ENCODE peak calls at places on chromosomes 2 and 18, in five cellular contexts. One of them, this sample, is unnamed.
A peak's percentile ranks its signal among the peaks of the same experiment; 100 is the strongest.

GRCh38 chr2:239927424-239927981 is 97.6 kb downstream of the NDUFA10 start:
- DNase-seq in cardiac muscle cell: peak; percentile 55
- DNase-seq in heart right ventricle: no peak
- DNase-seq in testis: peak; percentile 6
- DNase-seq in ovary: no peak
- DNase-seq in this sample: peak; percentile 4

GRCh38 chr18:49238433-49239042 is 221.9 kb downstream of the DYM start:
- DNase-seq in testis: no peak
- DNase-seq in ovary: no peak
- DNase-seq in heart right ventricle: no peak
- DNase-seq in cardiac muscle cell: peak; percentile 56
- DNase-seq in this sample: peak; percentile 23

GRCh38 chr18:9637036-9637767 is 22.8 kb upstream of the PPP4R1 start:
- DNase-seq in cardiac muscle cell: peak; percentile 70
- DNase-seq in ovary: no peak
- DNase-seq in testis: no peak
- DNase-seq in heart right ventricle: no peak
- DNase-seq in this sample: no peak

GRCh38 chr2:201794261-201794660 is 12.1 kb upstream of the CDK15 start:
- DNase-seq in ovary: no peak
- DNase-seq in testis: no peak
- DNase-seq in cardiac muscle cell: no peak
- DNase-seq in heart right ventricle: no peak
- DNase-seq in this sample: no peak

GRCh38 chr18:40955351-40955750 is 999.7 kb upstream of the PIK3C3 start:
- DNase-seq in heart right ventricle: no peak
- DNase-seq in ovary: no peak
- DNase-seq in testis: no peak
- DNase-seq in cardiac muscle cell: no peak
- DNase-seq in this sample: no peak

GRCh38 chr18:10416020-10416419 is 38.4 kb upstream of the APCDD1 start:
- DNase-seq in heart right ventricle: no peak
- DNase-seq in ovary: no peak
- DNase-seq in testis: no peak
- DNase-seq in cardiac muscle cell: no peak
- DNase-seq in this sample: no peak

GRCh38 chr2:28377201-28377816 is 15.3 kb upstream of the FOSL2 start:
- DNase-seq in testis: no peak
- DNase-seq in ovary: no peak
- DNase-seq in heart right ventricle: no peak
- DNase-seq in cardiac muscle cell: no peak
- DNase-seq in this sample: no peak

GRCh38 chr2:156327835-156328401 is 4.6 kb downstream of the NR4A2 start:
- DNase-seq in ovary: no peak
- DNase-seq in heart right ventricle: no peak
- DNase-seq in cardiac muscle cell: no peak
- DNase-seq in testis: no peak
- DNase-seq in this sample: no peak

GRCh38 chr18:77560334-77560970 is 310.8 kb downstream of the GALR1 start:
- DNase-seq in cardiac muscle cell: peak; percentile 3
- DNase-seq in ovary: no peak
- DNase-seq in testis: no peak
- DNase-seq in heart right ventricle: no peak
- DNase-seq in this sample: no peak

GRCh38 chr2:15949551-15949950 is 9.2 kb downstream of the MYCN start:
- DNase-seq in heart right ventricle: no peak
- DNase-seq in cardiac muscle cell: no peak
- DNase-seq in testis: no peak
- DNase-seq in ovary: no peak
- DNase-seq in this sample: no peak

GRCh38 chr2:128439231-128440086 is 120.8 kb upstream of the HS6ST1 start:
- DNase-seq in cardiac muscle cell: no peak
- DNase-seq in ovary: no peak
- DNase-seq in testis: peak; percentile 15
- DNase-seq in heart right ventricle: no peak
- DNase-seq in this sample: no peak

GRCh38 chr2:217064234-217065103 is 204.6 kb upstream of the TNP1 start:
- DNase-seq in ovary: peak; percentile 59
- DNase-seq in heart right ventricle: no peak
- DNase-seq in cardiac muscle cell: peak; percentile 69
- DNase-seq in testis: peak; percentile 32
- DNase-seq in this sample: no peak

GRCh38 chr2:19359456-19359855 is 1.0 kb upstream of the OSR1 start:
- DNase-seq in cardiac muscle cell: no peak
- DNase-seq in heart right ventricle: no peak
- DNase-seq in testis: no peak
- DNase-seq in ovary: no peak
- DNase-seq in this sample: no peak

GRCh38 chr18:49819768-49820662 is 6.7 kb upstream of the ACAA2 start:
- DNase-seq in cardiac muscle cell: peak; percentile 27
- DNase-seq in testis: no peak
- DNase-seq in ovary: no peak
- DNase-seq in heart right ventricle: no peak
- DNase-seq in this sample: no peak

GRCh38 chr2:19801367-19802087 is 100.3 kb downstream of the TTC32 start:
- DNase-seq in ovary: peak; percentile 50
- DNase-seq in cardiac muscle cell: peak; percentile 96
- DNase-seq in heart right ventricle: peak; percentile 83
- DNase-seq in testis: peak; percentile 26
- DNase-seq in this sample: no peak

GRCh38 chr2:149857344-149857743 is 269.8 kb upstream of the MMADHC start:
- DNase-seq in cardiac muscle cell: peak; percentile 10
- DNase-seq in ovary: no peak
- DNase-seq in testis: no peak
- DNase-seq in heart right ventricle: no peak
- DNase-seq in this sample: no peak

GRCh38 chr18:59484796-59485328 is 125.8 kb upstream of the LMAN1 start:
- DNase-seq in cardiac muscle cell: peak; percentile 87
- DNase-seq in testis: no peak
- DNase-seq in ovary: no peak
- DNase-seq in heart right ventricle: no peak
- DNase-seq in this sample: no peak

GRCh38 chr18:63365909-63366269 is 1.1 kb downstream of the KDSR start:
- DNase-seq in cardiac muscle cell: peak; percentile 24
- DNase-seq in testis: peak; percentile 42
- DNase-seq in ovary: no peak
- DNase-seq in heart right ventricle: no peak
- DNase-seq in this sample: no peak

GRCh38 chr2:233261819-233262555 is 10.5 kb downstream of the ATG16L1 start:
- DNase-seq in heart right ventricle: no peak
- DNase-seq in testis: no peak
- DNase-seq in ovary: no peak
- DNase-seq in cardiac muscle cell: no peak
- DNase-seq in this sample: no peak
- H3K36me3 ChIP-seq in heart right ventricle: peaks cover 13% of the 10 kb centered on the region
- H3K36me3 ChIP-seq in testis: no peaks in the 10 kb centered on the region
- H3K36me3 ChIP-seq in ovary: no peaks in the 10 kb centered on the region
- H3K36me3 ChIP-seq in cardiac muscle cell: peaks cover 47% of the 10 kb centered on the region
- H3K36me3 ChIP-seq in this sample: peaks cover 63% of the 10 kb centered on the region

DNA sequence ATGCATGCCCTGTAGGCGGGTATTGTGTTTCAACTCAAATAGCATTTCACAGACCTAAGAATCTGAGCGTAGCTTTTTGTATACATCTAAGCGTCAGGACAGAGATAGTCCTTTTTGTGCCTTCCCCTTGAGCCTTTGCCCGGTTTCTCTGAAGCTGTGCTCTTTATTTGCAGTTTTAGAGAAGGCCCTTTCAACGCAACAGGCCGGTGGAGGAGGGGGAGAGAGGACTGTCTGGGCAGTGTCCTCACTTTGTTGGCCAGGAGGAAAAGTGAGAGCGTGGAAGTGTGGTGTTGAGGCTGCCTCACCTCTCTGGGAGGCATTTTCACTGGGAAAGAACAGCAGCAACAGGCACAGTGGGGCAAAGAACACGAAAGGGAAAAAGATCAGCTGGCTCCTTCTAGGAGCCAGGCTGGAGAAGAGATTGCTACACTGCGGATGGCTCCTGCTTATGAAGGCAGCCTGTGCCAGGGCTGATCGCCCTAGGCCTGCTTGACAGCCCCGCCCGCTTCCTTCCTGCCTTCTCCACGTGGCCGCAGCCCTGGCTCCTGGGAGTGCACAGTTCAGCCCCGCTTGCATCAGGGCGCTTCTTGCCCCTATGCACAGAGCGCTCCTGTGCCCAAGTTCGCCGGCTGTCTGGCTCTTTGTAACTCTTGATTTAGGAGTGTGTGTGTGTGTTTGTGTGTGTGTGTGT is 195.6 kb upstream of the POU3F3 start:
- DNase-seq in cardiac muscle cell: peak; percentile 16
- DNase-seq in ovary: no peak
- DNase-seq in testis: peak; percentile 65
- DNase-seq in heart right ventricle: peak; percentile 62
- DNase-seq in this sample: no peak
- H3K27ac ChIP-seq in cardiac muscle cell: no peak overlapping the region
- H3K27ac ChIP-seq in ovary: no peak overlapping the region
- H3K27ac ChIP-seq in testis: no peak overlapping the region
- H3K27ac ChIP-seq in heart right ventricle: peak overlapping the region; percentile 73
- H3K27ac ChIP-seq in this sample: no peak overlapping the region

DNA sequence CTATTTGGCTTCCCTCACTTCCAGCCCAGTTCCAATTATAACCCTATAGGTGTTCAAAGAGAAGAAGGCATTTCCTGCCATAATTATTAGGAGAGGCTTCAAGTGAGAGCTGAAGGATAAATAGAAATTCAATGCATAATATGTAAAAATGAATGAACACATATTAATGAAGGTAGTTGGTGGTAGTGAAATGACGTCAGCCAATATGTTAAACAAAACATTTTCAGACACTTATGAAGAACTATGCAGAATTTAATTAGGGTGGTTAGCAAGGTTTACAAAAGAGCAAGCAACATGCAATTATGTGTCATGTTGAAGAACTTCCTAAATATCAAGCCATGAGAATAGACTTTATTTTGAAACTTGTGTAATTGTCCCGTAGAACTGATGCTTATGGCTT is 858.8 kb upstream of the DDX18 start:
- DNase-seq in cardiac muscle cell: no peak
- DNase-seq in heart right ventricle: no peak
- DNase-seq in ovary: no peak
- DNase-seq in testis: no peak
- DNase-seq in this sample: no peak
- H3K9me3 ChIP-seq in cardiac muscle cell: no peaks in the 10 kb centered on the region
- H3K9me3 ChIP-seq in heart right ventricle: no peaks in the 10 kb centered on the region
- H3K9me3 ChIP-seq in ovary: no peaks in the 10 kb centered on the region
- H3K9me3 ChIP-seq in testis: no peaks in the 10 kb centered on the region
- H3K9me3 ChIP-seq in this sample: peaks cover 5% of the 10 kb centered on the region

DNA sequence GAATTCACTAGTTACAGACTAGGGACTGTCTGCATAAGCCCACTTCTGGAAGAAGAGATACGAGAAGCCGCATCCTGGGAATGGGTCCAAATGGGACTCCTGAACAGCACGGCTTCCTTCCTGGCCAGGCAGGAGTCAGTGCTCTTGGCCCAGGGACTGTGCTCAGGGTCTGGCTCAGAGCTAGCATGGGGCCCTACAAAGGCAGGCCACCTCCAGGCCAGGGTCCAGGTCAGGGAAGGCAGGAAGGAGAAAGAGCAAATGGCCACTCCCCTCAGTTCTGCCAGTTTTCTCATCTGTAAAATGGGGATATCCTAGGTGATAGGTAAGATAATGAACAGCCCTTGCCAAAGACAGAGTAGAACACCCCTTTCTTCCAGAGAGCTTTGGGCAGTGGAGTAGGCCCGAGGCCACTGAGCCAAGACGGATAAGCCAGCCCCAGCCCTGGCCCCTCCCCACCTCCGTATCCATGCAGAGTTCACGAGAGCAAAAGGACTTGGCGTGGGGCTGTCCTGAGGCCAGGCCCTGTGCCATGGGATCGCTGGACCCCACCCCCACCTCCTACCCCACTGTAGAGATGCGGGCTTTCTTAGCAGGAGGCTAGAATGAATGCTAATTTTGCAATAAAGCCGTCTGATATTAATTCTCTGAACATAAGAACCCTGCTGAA is 190.1 kb downstream of the MGAT5 start:
- DNase-seq in cardiac muscle cell: peak; percentile 32
- DNase-seq in ovary: no peak
- DNase-seq in testis: no peak
- DNase-seq in heart right ventricle: no peak
- DNase-seq in this sample: no peak
- H3K36me3 ChIP-seq in cardiac muscle cell: peaks cover 3% of the 10 kb centered on the region
- H3K36me3 ChIP-seq in ovary: no peaks in the 10 kb centered on the region
- H3K36me3 ChIP-seq in testis: no peaks in the 10 kb centered on the region
- H3K36me3 ChIP-seq in heart right ventricle: no peaks in the 10 kb centered on the region
- H3K36me3 ChIP-seq in this sample: peaks cover 19% of the 10 kb centered on the region

GRCh38 chr2:36477315-36477714 is 120.7 kb downstream of the FEZ2 start:
- DNase-seq in heart right ventricle: no peak
- DNase-seq in testis: no peak
- DNase-seq in ovary: no peak
- DNase-seq in cardiac muscle cell: no peak
- DNase-seq in this sample: no peak
- H3K27ac ChIP-seq in heart right ventricle: peak overlapping the region; percentile 56
- H3K27ac ChIP-seq in testis: no peak overlapping the region
- H3K27ac ChIP-seq in ovary: no peak overlapping the region
- H3K27ac ChIP-seq in cardiac muscle cell: no peak overlapping the region
- H3K27ac ChIP-seq in this sample: no peak overlapping the region

DNA sequence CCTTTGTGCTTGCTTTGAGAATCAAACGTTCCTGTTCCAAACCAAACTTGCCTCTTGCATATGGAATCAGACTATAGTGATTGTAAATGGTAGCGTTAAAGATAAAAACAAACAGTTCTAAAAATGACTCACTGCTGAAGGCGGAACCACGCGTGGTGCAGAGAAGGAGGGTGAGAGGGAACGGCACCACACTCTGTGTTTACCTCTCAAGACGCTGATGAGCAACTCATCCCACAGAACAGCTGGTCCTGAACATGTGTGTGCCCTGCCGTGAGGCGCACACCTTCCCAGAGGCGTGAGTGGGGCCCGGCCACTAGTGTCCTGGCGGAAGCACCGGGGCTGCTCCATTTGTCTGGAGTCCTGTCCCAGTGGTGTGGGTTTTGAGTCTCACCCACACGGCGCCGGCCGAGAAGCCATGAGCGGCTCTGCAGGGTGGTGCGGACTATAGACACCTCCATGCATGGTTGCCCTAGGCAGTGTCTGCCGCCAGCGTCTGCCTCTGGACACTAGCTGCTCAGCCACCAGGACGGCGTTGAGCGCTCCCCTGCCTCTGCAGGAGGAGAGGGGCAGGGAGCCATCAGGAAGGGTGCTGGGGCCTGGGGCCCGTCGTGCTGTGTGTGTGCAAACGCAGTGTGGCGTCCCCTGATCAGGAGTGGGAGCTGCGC is 52.1 kb downstream of the NFATC1 start:
- DNase-seq in testis: no peak
- DNase-seq in cardiac muscle cell: no peak
- DNase-seq in heart right ventricle: no peak
- DNase-seq in ovary: no peak
- DNase-seq in this sample: no peak
- H3K9me3 ChIP-seq in testis: no peaks in the 10 kb centered on the region
- H3K9me3 ChIP-seq in cardiac muscle cell: no peaks in the 10 kb centered on the region
- H3K9me3 ChIP-seq in heart right ventricle: no peaks in the 10 kb centered on the region
- H3K9me3 ChIP-seq in ovary: no peaks in the 10 kb centered on the region
- H3K9me3 ChIP-seq in this sample: no peaks in the 10 kb centered on the region

DNA sequence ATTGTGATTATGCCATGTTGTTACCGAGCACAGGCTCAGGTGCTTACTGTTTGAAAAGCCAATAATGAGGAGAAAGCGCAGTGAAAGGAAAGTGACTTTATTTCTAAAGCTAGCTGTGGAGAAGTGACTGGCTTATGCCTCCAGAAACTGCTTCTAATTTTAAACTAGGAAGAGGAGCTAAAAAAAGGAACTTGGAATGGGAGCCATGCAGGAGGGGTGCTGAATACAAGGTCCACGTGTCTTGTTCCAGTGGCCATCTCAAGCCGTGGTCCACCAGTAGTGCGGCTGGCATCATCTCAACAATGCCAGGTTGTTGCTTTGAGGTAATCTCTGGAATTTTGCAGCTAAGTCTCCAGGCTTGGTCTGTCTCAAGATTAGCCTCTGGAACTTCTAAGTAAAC is 282.0 kb downstream of the THSD7B start:
- DNase-seq in heart right ventricle: no peak
- DNase-seq in testis: no peak
- DNase-seq in ovary: no peak
- DNase-seq in cardiac muscle cell: no peak
- DNase-seq in this sample: no peak
- H3K36me3 ChIP-seq in heart right ventricle: no peaks in the 10 kb centered on the region
- H3K36me3 ChIP-seq in testis: no peaks in the 10 kb centered on the region
- H3K36me3 ChIP-seq in ovary: no peaks in the 10 kb centered on the region
- H3K36me3 ChIP-seq in cardiac muscle cell: no peaks in the 10 kb centered on the region
- H3K36me3 ChIP-seq in this sample: no peaks in the 10 kb centered on the region